ENCODE peak calls at places on chromosomes 2 and 18, in nine cellular contexts. R, S, B, M, K, P, J, L and I are unnamed samples. For H3K4me1 and H3K9me3, the result is how much of the 10 kb centered on the place peaks cover.

GRCh38 chr2:8532408-8532807 is 149.4 kb upstream of the ID2 start:
- DNase-seq in R (no peak), S (no peak), B (no peak), M (no peak), K (no peak), P (no peak), J (no peak), L (no peak), I (no peak)

GRCh38 chr2:86284401-86284841 is 53.0 kb downstream of the REEP1 start:
- DNase-seq in R (no peak), S (no peak), B (no peak), M (no peak), K (no peak), P (no peak), J (no peak), L (no peak), I (peak)

GRCh38 chr2:8676915-8677645 is 4.8 kb upstream of the ID2 start:
- DNase-seq in R (no peak), S (no peak), B (peak), M (peak), K (no peak), P (peak), J (peak), L (no peak), I (no peak)

GRCh38 chr18:7766383-7766782 is 199.3 kb downstream of the PTPRM start:
- DNase-seq in R (no peak), S (no peak), B (no peak), M (peak), K (no peak), P (no peak), J (no peak), L (no peak), I (no peak)

GRCh38 chr2:202378661-202379338 is 2.7 kb downstream of the BMPR2 start:
- DNase-seq in R (no peak), S (no peak), B (no peak), M (no peak), K (no peak), P (no peak), J (no peak), L (no peak), I (no peak)

GRCh38 chr2:216349366-216349765 is 22.9 kb downstream of the MARCHF4 start:
- DNase-seq in R (no peak), S (no peak), B (no peak), M (no peak), K (no peak), P (no peak), J (no peak), L (no peak), I (no peak)

GRCh38 chr2:8575011-8575750 is 106.7 kb upstream of the ID2 start:
- DNase-seq in R (no peak), S (peak), B (peak), M (peak), K (no peak), P (peak), J (no peak), L (no peak), I (peak)

GRCh38 chr2:88735853-88736252 is 44.4 kb downstream of the RPIA start:
- DNase-seq in R (peak), S (no peak), B (no peak), M (no peak), K (no peak), P (no peak), J (no peak), L (peak), I (no peak)

GRCh38 chr2:59540864-59541263 is 1012.6 kb downstream of the BCL11A start:
- DNase-seq in R (no peak), S (no peak), B (no peak), M (no peak), K (no peak), P (no peak), J (no peak), L (no peak), I (no peak)

GRCh38 chr2:120494446-120494845 is 148.5 kb downstream of the INHBB start:
- DNase-seq in R (no peak), S (no peak), B (no peak), M (no peak), K (no peak), P (no peak), J (no peak), L (no peak), I (no peak)

GRCh38 chr18:37270666-37271052 is 294.9 kb downstream of the CELF4 start:
- DNase-seq in R (no peak), S (no peak), B (no peak), M (no peak), K (no peak), P (peak), J (no peak), L (no peak), I (no peak)

GRCh38 chr18:77300579-77300978 is 50.9 kb downstream of the GALR1 start:
- DNase-seq in R (no peak), S (no peak), B (no peak), M (no peak), K (no peak), P (no peak), J (no peak), L (no peak), I (peak)

GRCh38 chr2:10844083-10844482 is 31.5 kb upstream of the PDIA6 start:
- DNase-seq in R (peak), S (peak), B (no peak), M (peak), K (peak), P (peak), J (peak), L (no peak), I (peak)

GRCh38 chr2:214103199-214104001 is 307.5 kb upstream of the VWC2L start:
- DNase-seq in R (no peak), S (peak), B (no peak), M (no peak), K (peak), P (no peak), J (no peak), L (no peak), I (peak)

GRCh38 chr2:154995332-154995731 is 296.8 kb downstream of the KCNJ3 start:
- DNase-seq in R (no peak), S (no peak), B (no peak), M (no peak), K (no peak), P (no peak), J (no peak), L (no peak), I (no peak)

GRCh38 chr2:231393149-231394131 is 2.1 kb upstream of the B3GNT7 start:
- DNase-seq in R (peak), S (no peak), B (peak), M (no peak), K (no peak), P (no peak), J (no peak), L (no peak), I (no peak)

GRCh38 chr2:235693279-235693678 is 199.4 kb downstream of the AGAP1 start:
- DNase-seq in R (no peak), S (no peak), B (no peak), M (no peak), K (no peak), P (peak), J (no peak), L (no peak), I (peak)

GRCh38 chr2:188798159-188798558 is 176.0 kb upstream of the COL3A1 start:
- DNase-seq in R (no peak), S (no peak), B (no peak), M (no peak), K (no peak), P (no peak), J (no peak), L (no peak), I (no peak)

GRCh38 chr2:102069311-102069974 is 73.1 kb upstream of the IL1R1 start:
- DNase-seq in R (no peak), S (no peak), B (no peak), M (no peak), K (no peak), P (no peak), J (no peak), L (peak), I (no peak)

GRCh38 chr2:133802366-133802765 is 234.1 kb upstream of the NCKAP5 start:
- DNase-seq in R (no peak), S (no peak), B (no peak), M (no peak), K (no peak), P (no peak), J (no peak), L (no peak), I (no peak)

GRCh38 chr2:217990791-217991465 is 11.9 kb downstream of the TNS1 start:
- DNase-seq in R (no peak), S (no peak), B (no peak), M (no peak), K (no peak), P (no peak), J (no peak), L (no peak), I (peak)
- H3K4me1 ChIP-seq in R (half or more), S (under half), B (under half), M (under half), K (under half), P (under half), J (under half), L (under half), I (under half)

DNA sequence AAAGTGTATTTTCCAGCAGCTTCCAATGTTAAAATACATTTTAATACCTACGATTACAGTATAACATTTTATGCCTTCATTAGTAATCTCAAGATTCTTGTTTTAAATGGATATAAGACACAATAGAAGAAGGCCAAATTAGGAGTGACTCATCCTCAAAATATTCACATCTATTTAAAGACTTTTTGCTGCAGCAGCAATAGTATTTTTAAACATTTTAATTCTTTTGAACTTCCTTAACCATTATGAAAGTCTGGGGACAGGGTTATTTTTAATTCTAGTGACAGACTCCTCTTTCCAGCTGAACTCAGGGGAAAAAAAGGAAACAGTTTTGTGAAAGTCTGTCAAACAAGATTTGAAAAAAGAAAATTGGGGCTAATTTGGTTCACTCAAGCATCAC is 541.7 kb downstream of the NUP35 start:
- DNase-seq in R (no peak), S (peak), B (no peak), M (no peak), K (no peak), P (no peak), J (no peak), L (no peak), I (no peak)
- TF ChIP-seq CTCF in R (no peak), S (no peak), B (no peak), M (no peak), K (no peak), P (no peak), J (no peak), L (no peak), I (no peak)

DNA sequence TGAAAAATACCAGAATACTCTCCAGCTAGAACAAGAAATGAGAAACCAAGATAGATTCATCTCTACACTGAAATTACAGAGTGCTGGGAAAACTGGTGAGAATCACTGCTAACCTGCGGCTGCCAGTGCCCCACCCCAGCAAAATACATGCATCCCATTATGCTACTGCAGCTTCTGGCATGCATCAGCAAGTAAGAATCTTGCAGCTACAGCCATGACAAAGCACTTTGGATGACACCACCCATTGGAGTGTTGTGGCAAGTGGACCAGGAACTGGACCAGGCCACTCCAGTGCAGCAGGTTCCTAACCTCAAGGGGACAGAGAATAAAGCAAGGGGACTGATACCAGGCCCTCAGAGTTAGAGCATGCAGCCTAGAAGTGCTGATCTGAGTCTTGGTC is 378.8 kb upstream of the ETAA1 start:
- DNase-seq in R (no peak), S (no peak), B (no peak), M (no peak), K (no peak), P (no peak), J (no peak), L (no peak), I (no peak)
- H3K9me3 ChIP-seq in R (under half), S (under half), B (under half), M (under half), K (under half), P (under half), J (under half), L (under half), I (under half)

DNA sequence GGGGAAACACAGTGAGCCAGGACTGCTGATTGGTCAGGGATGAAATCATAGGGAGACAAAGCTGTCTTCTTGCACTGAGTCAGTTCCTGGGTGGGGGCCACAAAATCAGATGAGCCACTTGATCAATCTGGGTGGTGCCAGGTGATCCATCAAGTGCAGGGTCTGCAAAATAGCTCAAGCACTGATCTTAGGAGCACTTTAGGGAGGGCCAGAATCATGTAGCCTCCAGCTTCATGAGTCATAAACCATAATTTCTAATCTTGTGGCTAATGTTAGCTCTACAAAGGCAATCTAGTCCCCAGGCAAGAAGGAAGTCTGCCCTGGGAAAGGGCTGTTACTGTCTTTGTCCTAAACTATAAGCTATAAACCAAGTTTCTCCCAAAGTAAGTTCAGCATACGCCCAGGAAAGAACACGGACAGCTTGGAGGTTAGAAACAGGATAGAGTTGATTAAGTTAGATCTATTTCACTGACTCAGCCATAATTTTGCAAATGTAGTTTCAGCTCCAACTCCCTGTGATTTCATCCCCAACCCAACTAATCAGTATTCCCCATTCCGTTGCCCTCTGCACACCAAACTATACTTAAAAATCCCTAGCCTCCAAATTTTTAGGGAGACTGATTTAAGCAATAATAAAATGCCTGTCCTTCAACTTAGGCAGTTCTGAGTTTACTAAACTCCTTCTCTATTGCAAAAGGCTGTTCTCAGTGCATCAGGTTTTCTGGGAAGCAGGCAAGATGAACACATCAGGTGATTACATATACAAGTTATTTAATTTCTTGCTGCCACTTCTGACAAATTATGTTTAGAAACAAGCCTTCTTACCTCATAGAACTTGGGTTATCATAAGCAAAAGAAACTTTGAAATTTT is 226.9 kb upstream of the SPOPL start:
- DNase-seq in R (peak), S (peak), B (no peak), M (peak), K (no peak), P (no peak), J (no peak), L (no peak), I (no peak)
- H3K4me1 ChIP-seq in R (under half), S (under half), B (under half), M (under half), K (under half), P (under half), J (under half), L (under half), I (under half)

GRCh38 chr2:70922591-70923234 is 13.0 kb upstream of the ATP6V1B1 start:
- DNase-seq in R (no peak), S (no peak), B (no peak), M (no peak), K (no peak), P (no peak), J (no peak), L (no peak), I (no peak)

GRCh38 chr2:70926042-70926441 is 9.7 kb upstream of the ATP6V1B1 start:
- DNase-seq in R (no peak), S (no peak), B (no peak), M (no peak), K (no peak), P (no peak), J (no peak), L (no peak), I (no peak)

GRCh38 chr2:70921839-70922590 is 13.7 kb upstream of the ATP6V1B1 start:
- DNase-seq in R (no peak), S (peak), B (no peak), M (no peak), K (no peak), P (no peak), J (no peak), L (no peak), I (peak)

GRCh38 chr2:70921031-70921430 is 14.7 kb upstream of the ATP6V1B1 start:
- DNase-seq in R (no peak), S (no peak), B (no peak), M (no peak), K (no peak), P (no peak), J (no peak), L (no peak), I (no peak)

DNA sequence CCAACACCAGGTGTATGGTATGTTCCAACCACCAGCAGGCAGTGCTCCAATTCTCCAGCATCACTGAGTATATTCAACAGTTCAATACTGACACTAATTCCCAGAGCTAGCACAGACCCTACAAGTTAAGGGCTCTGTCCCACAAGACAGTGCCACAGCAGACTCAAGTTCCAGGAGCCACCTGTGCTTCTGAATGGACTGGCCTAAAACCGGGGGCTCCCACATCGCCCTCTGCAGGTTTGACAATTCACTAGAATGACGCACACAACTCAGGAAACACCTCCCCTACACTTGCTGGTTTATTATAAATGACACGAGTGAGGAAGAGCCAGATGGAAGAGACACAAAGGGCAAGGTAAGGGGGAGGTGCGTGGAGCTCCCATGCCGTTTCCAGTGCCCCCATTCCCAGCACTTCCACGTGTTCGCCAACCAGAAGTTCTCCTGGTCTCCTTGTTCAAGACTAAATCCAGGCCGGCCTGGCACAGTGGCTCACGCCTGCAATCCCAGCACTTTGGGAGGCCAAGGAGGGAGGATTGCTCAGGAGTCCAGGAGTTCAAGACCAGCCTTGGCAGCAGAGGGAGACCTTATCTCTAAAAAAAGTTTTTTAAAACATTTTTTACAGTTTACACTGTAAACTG is 12.2 kb upstream of the ATP6V1B1 start:
- DNase-seq in R (peak), S (no peak), B (no peak), M (no peak), K (no peak), P (no peak), J (no peak), L (peak), I (peak)
- TF ChIP-seq CTCF in R (peak), S (no peak), B (no peak), M (peak), K (no peak), P (no peak), J (no peak), L (peak), I (no peak)

GRCh38 chr2:1593371-1594205 is 150.7 kb downstream of the PXDN start:
- DNase-seq in R (peak), S (peak), B (no peak), M (peak), K (no peak), P (peak), J (peak), L (no peak), I (no peak)

GRCh38 chr2:1591461-1591770 is 152.9 kb downstream of the PXDN start:
- DNase-seq in R (no peak), S (peak), B (no peak), M (no peak), K (no peak), P (peak), J (no peak), L (no peak), I (no peak)

GRCh38 chr2:1595274-1595673 is 149.0 kb downstream of the PXDN start:
- DNase-seq in R (no peak), S (no peak), B (no peak), M (no peak), K (no peak), P (peak), J (no peak), L (no peak), I (no peak)

GRCh38 chr2:1591978-1592907 is 152.1 kb downstream of the PXDN start:
- DNase-seq in R (peak), S (peak), B (no peak), M (peak), K (peak), P (peak), J (peak), L (no peak), I (peak)

DNA sequence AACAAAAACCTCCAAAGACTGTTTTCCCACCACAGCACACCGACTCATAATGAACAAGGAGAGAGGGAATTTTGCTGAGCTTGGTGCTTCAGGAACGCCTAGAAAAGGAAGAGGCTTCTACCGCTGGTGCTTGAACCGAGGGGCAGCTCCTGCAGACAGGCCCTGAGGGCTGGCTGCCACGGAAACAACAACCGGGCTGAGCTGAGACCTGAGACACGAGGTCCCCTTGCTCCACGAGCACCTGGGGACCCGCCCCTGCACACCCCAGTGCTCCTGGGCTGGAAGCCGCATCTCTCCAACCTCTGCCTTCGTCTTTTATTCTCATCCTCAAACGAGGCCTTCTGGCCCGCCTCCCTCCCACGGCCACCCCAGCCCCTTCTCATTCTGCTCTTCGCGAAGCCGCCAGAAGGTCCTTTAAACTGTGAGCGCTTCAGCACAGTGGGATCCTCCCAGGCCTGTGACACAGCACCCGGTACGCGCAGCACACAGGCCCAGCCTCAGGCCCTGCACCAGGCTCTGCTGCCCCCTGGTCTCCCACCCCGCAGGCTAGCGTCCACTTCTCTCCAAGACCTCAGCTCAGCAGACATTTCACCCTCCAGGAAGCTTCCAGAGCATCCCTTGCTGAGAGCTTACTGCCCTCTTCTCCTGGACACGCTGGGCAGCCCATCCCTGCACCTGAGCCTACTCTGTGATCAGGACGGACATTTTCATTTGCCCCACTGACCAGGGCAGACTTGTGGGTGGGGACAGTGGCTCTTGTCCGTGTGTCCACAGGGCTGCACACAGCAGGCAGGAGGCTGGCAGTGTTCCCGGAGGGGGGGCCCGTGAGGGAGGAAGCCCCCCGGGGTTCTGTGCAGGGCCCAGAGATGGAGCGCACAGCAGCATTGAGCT is 149.8 kb downstream of the PXDN start:
- DNase-seq in R (no peak), S (no peak), B (no peak), M (no peak), K (no peak), P (peak), J (peak), L (no peak), I (no peak)
- H3K9me3 ChIP-seq in R (under half), S (under half), B (under half), M (under half), K (under half), P (under half), J (under half), L (under half), I (under half)